ENCODE peak calls at places on chromosome 14, in five cellular contexts. E, F, A, X and T are unnamed samples. For H3K36me3, the result is how much of the 10 kb centered on the place peaks cover.

GRCh38 chr14:60222820-60223219 is 26.2 kb upstream of the PPM1A start:
- DNase-seq in A (no peak), F (no peak), X (peak), E (no peak), T (no peak)

GRCh38 chr14:64826845-64827244 is 52.9 kb downstream of the SPTB start:
- DNase-seq in E (no peak), A (no peak), X (no peak), F (no peak), T (no peak)

GRCh38 chr14:91237219-91237618 is 7.3 kb downstream of the GPR68 start:
- DNase-seq in A (no peak), X (no peak), F (no peak), E (no peak), T (no peak)

GRCh38 chr14:90184571-90185266 is 71.6 kb upstream of the PSMC1 start:
- DNase-seq in F (no peak), A (no peak), X (no peak), E (no peak), T (no peak)

GRCh38 chr14:69879175-69880047 is at the start of gene SMOC1:
- DNase-seq in X (peak), A (peak), E (peak), F (peak), T (peak)

GRCh38 chr14:54474232-54474793 is 14.5 kb downstream of the GMFB start:
- DNase-seq in X (no peak), E (no peak), A (no peak), F (no peak), T (no peak)

GRCh38 chr14:76115010-76115422 is 36.7 kb upstream of the GPATCH2L start:
- DNase-seq in A (no peak), F (no peak), X (no peak), E (no peak), T (no peak)

GRCh38 chr14:105088812-105089745 is 23.8 kb upstream of the GPR132 start:
- DNase-seq in X (no peak), E (no peak), A (no peak), F (no peak), T (peak)

GRCh38 chr14:70601162-70601561 is 707 bp upstream of the MED6 start:
- DNase-seq in F (no peak), X (no peak), A (no peak), E (no peak), T (no peak)

GRCh38 chr14:51957950-51958349 is 31.4 kb upstream of the RTRAF start:
- DNase-seq in F (no peak), A (no peak), E (no peak), X (no peak), T (no peak)

GRCh38 chr14:83019744-83020414 is 1486.2 kb upstream of the SEL1L start:
- DNase-seq in F (no peak), X (no peak), E (no peak), A (no peak), T (no peak)
- H3K4me3 ChIP-seq in F (no peak), X (no peak), E (no peak), A (no peak), T (no peak)

DNA sequence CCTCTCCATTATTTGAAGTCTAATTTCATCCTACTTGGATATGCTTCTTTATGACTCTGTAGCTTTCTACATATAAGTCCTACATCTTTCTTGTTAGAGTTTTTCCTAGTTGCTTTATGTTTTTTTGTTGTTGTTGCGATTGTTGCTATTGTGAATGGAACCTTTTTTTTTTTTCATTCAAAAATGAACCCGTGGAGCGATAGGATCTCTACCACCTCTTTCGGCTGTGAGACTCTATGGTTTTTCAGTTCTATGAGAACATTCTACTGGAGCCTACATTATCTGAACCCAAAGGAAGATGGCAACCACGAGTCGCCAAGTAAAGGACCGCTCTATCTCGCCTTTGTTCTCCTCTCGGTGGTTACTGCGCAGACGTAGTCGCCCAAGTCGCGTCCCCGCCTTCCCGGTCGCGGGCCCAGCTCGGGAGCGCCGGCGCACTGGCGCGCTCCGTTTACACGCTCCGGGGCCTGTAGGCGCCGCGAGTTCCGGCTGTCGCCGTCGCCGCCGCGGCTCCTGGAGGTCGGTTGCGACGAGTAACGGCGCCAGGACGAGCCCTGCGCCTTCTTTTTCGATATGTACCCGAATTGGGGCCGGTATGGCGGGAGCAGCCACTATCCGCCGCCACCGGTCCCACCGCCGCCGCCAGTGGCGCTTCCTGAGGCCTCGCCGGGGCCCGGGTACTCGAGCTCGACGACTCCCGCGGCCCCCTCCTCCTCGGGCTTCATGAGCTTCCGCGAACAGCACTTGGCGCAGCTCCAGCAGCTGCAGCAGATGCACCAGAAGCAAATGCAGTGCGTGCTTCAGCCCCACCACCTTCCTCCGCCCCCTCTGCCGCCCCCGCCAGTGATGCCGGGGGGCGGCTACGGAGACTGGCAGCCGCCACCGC is at the start of gene YLPM1:
- DNase-seq in X (peak), A (peak), F (peak), E (no peak), T (peak)
- TF ChIP-seq CTCF in X (peak), A (peak), F (peak), E (peak), T (peak)

GRCh38 chr14:102589761-102590290 is 2.6 kb upstream of the RCOR1 start:
- DNase-seq in X (no peak), F (no peak), A (peak), E (no peak), T (no peak)

GRCh38 chr14:102591944-102592772 is at the start of gene RCOR1:
- DNase-seq in A (peak), E (peak), F (peak), X (peak), T (peak)

GRCh38 chr14:102591372-102591943 is 991 bp upstream of the RCOR1 start:
- DNase-seq in E (no peak), F (peak), A (peak), X (peak), T (peak)

GRCh38 chr14:102588821-102589220 is 3.6 kb upstream of the RCOR1 start:
- DNase-seq in X (no peak), F (no peak), A (no peak), E (no peak), T (no peak)

GRCh38 chr14:102590667-102591099 is 1.8 kb upstream of the RCOR1 start:
- DNase-seq in X (peak), E (no peak), F (peak), A (peak), T (peak)
- H3K36me3 ChIP-seq in X (under half), E (under half), F (under half), A (under half), T (under half)

GRCh38 chr14:71931492-71932228 is 569 bp upstream of the RGS6 start:
- DNase-seq in X (peak), A (no peak), E (no peak), F (peak), T (no peak)

GRCh38 chr14:71933026-71933587 is 878 bp downstream of the RGS6 start:
- DNase-seq in A (no peak), F (peak), X (no peak), E (no peak), T (no peak)

DNA sequence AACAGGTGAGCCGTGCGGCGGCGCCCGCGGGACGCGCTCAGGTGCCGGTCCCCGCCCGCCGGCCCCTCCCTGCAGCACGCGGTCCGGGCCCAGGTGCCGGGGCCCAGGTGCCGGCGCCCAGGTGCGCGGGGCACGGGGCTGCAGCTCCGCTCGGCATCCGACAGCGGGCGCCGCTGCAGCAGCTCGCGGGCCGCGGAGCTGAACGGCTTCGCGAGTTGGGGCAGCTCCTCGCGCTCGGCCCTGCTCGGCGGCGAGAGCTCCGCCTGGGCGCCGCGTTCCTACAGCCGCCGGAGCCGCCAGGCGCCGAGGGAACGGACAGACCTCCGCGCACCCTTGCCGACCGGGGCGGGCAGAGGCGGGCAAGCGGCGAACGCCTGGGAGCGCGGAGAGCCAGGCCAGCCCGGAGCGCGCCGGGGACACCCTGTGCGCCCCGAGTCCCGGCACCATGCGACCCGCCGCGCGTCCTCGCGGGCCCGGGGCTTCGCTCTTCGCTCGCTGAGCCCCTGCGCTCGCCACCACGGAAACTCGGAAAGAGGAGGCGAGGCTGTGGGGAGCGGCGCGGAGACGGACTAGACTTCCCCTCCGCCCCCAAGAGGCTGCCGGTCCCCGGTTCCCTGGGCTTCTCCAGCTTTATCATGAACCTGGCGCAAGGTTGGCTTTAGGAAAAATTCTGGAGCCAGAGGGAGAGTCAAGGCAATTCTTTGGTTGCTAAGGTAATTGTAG is at the start of gene RGS6:
- DNase-seq in X (peak), E (no peak), F (peak), A (no peak), T (no peak)
- H3K4me3 ChIP-seq in X (no peak), E (peak), F (peak), A (peak), T (peak)